ENCODE peak calls at places on chromosomes 4 and X, in ten cellular contexts. A is GM06990; K is HT1080; X is stimulated activated CD4-positive, alpha-beta T cell treated with anti-CD3 and anti-CD28 coated beads, TNF-alpha, amount 100 ng/mL, for 1 hour; S is aorta; Y is heart left ventricle; G is activated CD4-positive, alpha-beta memory T cell treated with anti-CD3 and anti-CD28 coated beads, Interleukin-2, amount 10 ng/mL, durations not matched to agents 7 days and 5 days; V is globus pallidus; Q is hypothalamus; J is omental fat pad. I is an unnamed sample.

GRCh38 chr4:156547439-156547838 is 424.2 kb downstream of the PDGFC start:
- DNase-seq in A (no peak), K (peak; percentile 87), X (no peak), S (no peak), Y (no peak), G (no peak), V (no peak), Q (no peak), J (no peak), I (no peak)

GRCh38 chr4:72449705-72450104 is 119.3 kb downstream of the ADAMTS3 start:
- DNase-seq in A (no peak), K (peak; percentile 67), X (no peak), S (no peak), Y (no peak), G (no peak), V (no peak), Q (no peak), J (no peak), I (no peak)

GRCh38 chrX:31228909-31229308 is 157.1 kb upstream of the FTHL17 start:
- DNase-seq in A (peak; percentile 79), K (no peak), X (no peak), S (no peak), Y (no peak), G (no peak), V (no peak), Q (no peak), J (no peak), I (no peak)

GRCh38 chrX:41906515-41907165 is 16.7 kb downstream of the CASK start:
- DNase-seq in A (no peak), K (no peak), X (no peak), S (no peak), Y (no peak), G (no peak), V (no peak), Q (no peak), J (no peak), I (no peak)

GRCh38 chrX:107731831-107732502 is 43.6 kb downstream of the TSC22D3 start:
- DNase-seq in A (no peak), K (peak; percentile 76), X (no peak), S (peak; percentile 94), Y (peak; percentile 88), G (no peak), V (peak; percentile 76), Q (peak; percentile 53), J (peak; percentile 67), I (peak; percentile 12)

GRCh38 chr4:105194328-105195231 is 47.9 kb downstream of the TET2 start:
- DNase-seq in A (peak; percentile 48), K (peak; percentile 26), X (no peak), S (no peak), Y (no peak), G (no peak), V (no peak), Q (no peak), J (no peak), I (no peak)

GRCh38 chr4:185020293-185020808 is 2.1 kb downstream of the HELT start:
- DNase-seq in A (no peak), K (no peak), X (no peak), S (no peak), Y (no peak), G (no peak), V (no peak), Q (no peak), J (no peak), I (no peak)

GRCh38 chrX:78923198-78924015 is 21.8 kb upstream of the P2RY10 start:
- DNase-seq in A (peak; percentile 53), K (no peak), X (no peak), S (no peak), Y (no peak), G (no peak), V (no peak), Q (no peak), J (no peak), I (no peak)

GRCh38 chr4:102165584-102165983 is 179.7 kb downstream of the SLC39A8 start:
- DNase-seq in A (no peak), K (no peak), X (no peak), S (no peak), Y (no peak), G (no peak), V (no peak), Q (no peak), J (no peak), I (no peak)

GRCh38 chr4:13054410-13054970 is 429.6 kb downstream of the RAB28 start:
- DNase-seq in A (no peak), K (no peak), X (no peak), S (no peak), Y (no peak), G (no peak), V (no peak), Q (no peak), J (no peak), I (no peak)

GRCh38 chr4:173272987-173273386 is 61.2 kb downstream of the HMGB2 start:
- DNase-seq in A (no peak), K (peak; percentile 45), X (no peak), S (no peak), Y (no peak), G (no peak), V (no peak), Q (no peak), J (no peak), I (no peak)

I was measured in esophagus squamous epithelium.